ENCODE peak calls at places on chromosomes 7 and 10, in seven cellular contexts. U is testis, X is prostate gland, L is heart left ventricle, C is body of pancreas, R is lower leg skin, A is GM12892. I is an unnamed sample.

GRCh38 chr7:152959610-152960009 is 200.1 kb downstream of the ACTR3B start:
- DNase-seq in L (no peak), R (no peak), A (no peak), U (no peak), C (no peak), X (no peak), I (no peak)

GRCh38 chr10:71241899-71242620 is 29.7 kb downstream of the UNC5B start:
- DNase-seq in C (no peak), R (no peak), U (peak), L (peak), A (no peak), X (no peak), I (no peak)

GRCh38 chr10:119313645-119314044 is 106.3 kb downstream of the GRK5 start:
- DNase-seq in C (no peak), L (peak), R (no peak), A (peak), X (no peak), U (no peak), I (no peak)

GRCh38 chr10:35126062-35126529 is 550 bp upstream of the CREM start:
- DNase-seq in U (no peak), X (no peak), R (no peak), L (no peak), A (no peak), C (no peak), I (no peak)

GRCh38 chr10:11442001-11442773 is 169.3 kb downstream of the USP6NL start:
- DNase-seq in A (no peak), X (no peak), R (no peak), C (no peak), U (no peak), L (no peak), I (no peak)

GRCh38 chr10:133117688-133118071 is 30.0 kb downstream of the ADGRA1 start:
- DNase-seq in X (no peak), C (no peak), R (no peak), L (no peak), A (no peak), U (no peak), I (no peak)

GRCh38 chr7:40493609-40494041 is 358.8 kb downstream of the SUGCT start:
- DNase-seq in R (no peak), U (no peak), C (no peak), A (no peak), L (no peak), X (no peak), I (no peak)

GRCh38 chr7:157386979-157387800 is 50.4 kb downstream of the DNAJB6 start:
- DNase-seq in X (peak), C (peak), R (peak), A (peak), U (peak), L (peak), I (peak)

GRCh38 chr7:137462074-137462715 is 118.7 kb upstream of the PTN start:
- DNase-seq in C (no peak), U (no peak), L (no peak), A (no peak), R (no peak), X (no peak), I (no peak)

GRCh38 chr10:88913157-88913556 is 33.1 kb downstream of the STAMBPL1 start:
- DNase-seq in C (no peak), X (peak), R (no peak), L (no peak), A (no peak), U (no peak), I (no peak)

GRCh38 chr7:94060772-94061171 is 56.6 kb upstream of the BET1 start:
- DNase-seq in C (no peak), L (no peak), R (no peak), U (no peak), X (no peak), A (no peak), I (no peak)

GRCh38 chr10:47261121-47261520 is 38.9 kb upstream of the GDF10 start:
- DNase-seq in X (no peak), U (no peak), L (no peak), R (no peak), C (no peak), A (peak), I (no peak)

GRCh38 chr7:146321301-146321700 is 204.7 kb downstream of the CNTNAP2 start:
- DNase-seq in A (no peak), L (no peak), X (no peak), C (no peak), U (no peak), R (no peak), I (no peak)

GRCh38 chr7:20651960-20652544 is 36.6 kb downstream of the ABCB5 start:
- DNase-seq in R (no peak), L (no peak), X (no peak), C (no peak), U (peak), A (no peak), I (peak)

GRCh38 chr7:152424348-152425108 is 11.3 kb downstream of the KMT2C start:
- DNase-seq in R (no peak), L (no peak), A (no peak), C (no peak), U (no peak), X (no peak), I (no peak)

GRCh38 chr10:122126763-122127659 is 138.0 kb downstream of the TACC2 start:
- DNase-seq in U (no peak), R (no peak), A (no peak), L (no peak), X (peak), C (no peak), I (no peak)

GRCh38 chr10:126204320-126204719 is 184.0 kb downstream of the ADAM12 start:
- DNase-seq in R (no peak), L (no peak), A (no peak), U (no peak), X (no peak), C (no peak), I (no peak)

GRCh38 chr10:20040012-20040411 is 223.8 kb downstream of the PLXDC2 start:
- DNase-seq in C (no peak), L (no peak), A (no peak), X (no peak), U (no peak), R (no peak), I (no peak)

GRCh38 chr10:111360260-111360925 is 283.6 kb downstream of the ADRA2A start:
- DNase-seq in X (no peak), R (no peak), C (peak), U (peak), A (no peak), L (no peak), I (peak)

GRCh38 chr7:18607025-18607424 is 111.5 kb downstream of the HDAC9 start:
- DNase-seq in R (no peak), L (no peak), C (no peak), A (no peak), X (no peak), U (no peak), I (no peak)

GRCh38 chr7:138668197-138668596 is 33.0 kb downstream of the SVOPL start:
- DNase-seq in C (no peak), R (no peak), X (no peak), L (no peak), U (no peak), A (no peak), I (no peak)

GRCh38 chr7:99312316-99313203 is 13.1 kb upstream of the ARPC1A start:
- DNase-seq in A (no peak), U (peak), R (peak), L (no peak), X (peak), C (peak), I (peak)

GRCh38 chr10:47031953-47032465 is 120.8 kb downstream of the PTPN20 start:
- DNase-seq in A (no peak), U (no peak), X (no peak), R (peak), L (no peak), C (peak), I (no peak)

GRCh38 chr7:50371551-50372021 is 67.1 kb downstream of the IKZF1 start:
- DNase-seq in A (no peak), X (no peak), R (no peak), U (no peak), C (no peak), L (no peak), I (no peak)

GRCh38 chr10:52451817-52452216 is 137.7 kb downstream of the DKK1 start:
- DNase-seq in A (no peak), X (no peak), C (no peak), L (no peak), U (no peak), R (no peak), I (no peak)

GRCh38 chr7:6096581-6096980 is 65.4 kb downstream of the ANKRD61 start:
- DNase-seq in L (no peak), X (no peak), R (no peak), A (no peak), U (no peak), C (no peak), I (no peak)

GRCh38 chr7:2129376-2130375 is 103.1 kb downstream of the MAD1L1 start:
- DNase-seq in A (no peak), U (no peak), L (no peak), X (no peak), R (no peak), C (peak), I (no peak)

GRCh38 chr7:140650367-140650766 is 9.8 kb upstream of the DENND2A start:
- DNase-seq in C (no peak), X (no peak), L (no peak), A (no peak), U (no peak), R (no peak), I (no peak)

GRCh38 chr10:132711618-132712051 is 74.3 kb downstream of the NKX6-2 start:
- DNase-seq in L (peak), U (no peak), X (no peak), A (no peak), R (no peak), C (no peak), I (no peak)

GRCh38 chr10:117956972-117957371 is 89.8 kb downstream of the RAB11FIP2 start:
- DNase-seq in X (no peak), L (no peak), U (no peak), R (no peak), C (no peak), A (no peak), I (no peak)

GRCh38 chr7:128105228-128106022 is 74.2 kb upstream of the LRRC4 start:
- DNase-seq in U (no peak), X (no peak), L (no peak), R (no peak), C (no peak), A (no peak), I (no peak)

GRCh38 chr10:110873951-110874350 is 2.2 kb downstream of the PDCD4 start:
- DNase-seq in C (no peak), U (no peak), R (no peak), L (no peak), A (no peak), X (no peak), I (peak)

GRCh38 chr10:38093816-38094157 is 350 bp upstream of the ZNF37A start:
- DNase-seq in C (no peak), A (no peak), X (no peak), L (no peak), R (no peak), U (no peak), I (no peak)

GRCh38 chr10:38094923-38095574 is 912 bp downstream of the ZNF37A start:
- DNase-seq in U (no peak), L (no peak), X (no peak), A (peak), R (no peak), C (no peak), I (peak)

GRCh38 chr10:38094158-38094922 is at the start of gene ZNF37A:
- DNase-seq in L (peak), X (peak), U (peak), R (peak), A (peak), C (peak), I (peak)
- TF ChIP-seq POLR2A in L (no peak), X (peak), U (no peak), R (no peak), A (peak), C (peak), I (peak)

GRCh38 chr10:131115801-131116200 is 195.7 kb downstream of the TCERG1L start:
- DNase-seq in A (no peak), X (no peak), U (no peak), L (no peak), R (no peak), C (no peak), I (no peak)

GRCh38 chr10:131115321-131115720 is 196.2 kb downstream of the TCERG1L start:
- DNase-seq in R (no peak), A (no peak), L (no peak), C (no peak), U (no peak), X (no peak), I (no peak)

GRCh38 chr10:131116216-131117005 is 195.1 kb downstream of the TCERG1L start:
- DNase-seq in A (no peak), X (no peak), L (no peak), R (no peak), U (no peak), C (no peak), I (no peak)

GRCh38 chr10:131113892-131114291 is 197.6 kb downstream of the TCERG1L start:
- DNase-seq in X (no peak), U (no peak), L (no peak), A (no peak), C (no peak), R (no peak), I (no peak)

GRCh38 chr10:131114846-131115245 is 196.7 kb downstream of the TCERG1L start:
- DNase-seq in L (no peak), U (no peak), C (no peak), R (no peak), X (no peak), A (no peak), I (no peak)
- TF ChIP-seq POLR2A in L (no peak), U (no peak), C (no peak), R (no peak), X (no peak), A (no peak), I (no peak)

DNA sequence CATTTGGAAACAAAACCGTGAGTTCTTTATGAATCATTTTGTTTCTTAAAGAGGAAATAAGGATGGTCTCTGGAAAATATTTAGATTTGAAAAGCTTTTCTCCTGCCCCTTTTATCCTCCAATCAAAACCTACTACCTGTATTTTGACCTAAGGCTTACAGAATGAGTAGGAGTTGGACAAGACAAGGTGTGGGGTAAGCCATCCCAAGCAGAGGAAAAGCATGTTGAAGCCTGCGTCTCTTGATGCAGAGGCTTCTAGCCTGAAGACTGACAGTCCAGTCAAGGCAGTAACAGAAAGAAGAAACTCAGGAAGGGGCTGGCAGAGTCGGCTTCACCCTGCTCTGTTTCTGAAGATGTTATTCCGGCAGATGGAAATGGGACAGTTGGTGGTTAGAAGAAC is 551.1 kb downstream of the SORCS3 start:
- DNase-seq in U (no peak), X (no peak), L (no peak), A (no peak), C (no peak), R (no peak), I (no peak)
- TF ChIP-seq POLR2A in U (no peak), X (no peak), L (no peak), A (no peak), C (no peak), R (no peak), I (no peak)

GRCh38 chr7:23012186-23012585 is 1.7 kb downstream of the HYCC1 start:
- DNase-seq in A (no peak), U (no peak), C (no peak), L (no peak), R (no peak), X (no peak), I (no peak)

GRCh38 chr7:23014681-23015080 is 751 bp upstream of the HYCC1 start:
- DNase-seq in R (no peak), L (no peak), X (no peak), A (no peak), C (no peak), U (no peak), I (no peak)

GRCh38 chr7:23011222-23011924 is 2.6 kb downstream of the HYCC1 start:
- DNase-seq in U (no peak), R (no peak), A (no peak), X (no peak), C (no peak), L (no peak), I (no peak)

GRCh38 chr7:23012797-23013714 is 874 bp downstream of the HYCC1 start:
- DNase-seq in A (no peak), C (peak), L (peak), R (no peak), U (peak), X (peak), I (peak)

GRCh38 chr7:23013715-23014649 is at the start of gene HYCC1:
- DNase-seq in U (peak), X (peak), C (peak), A (peak), R (peak), L (peak), I (peak)
- TF ChIP-seq POLR2A in U (peak), X (peak), C (peak), A (peak), R (peak), L (peak), I (peak)